ENCODE peak calls at places on chromosomes 3 and 15, in five cellular contexts. One of them, this sample, is unnamed.

GRCh38 chr3:52248816-52249547 is 3.4 kb downstream of the PPM1M start:
- DNase-seq in tibial nerve: no peak
- DNase-seq in BE2C: no peak
- DNase-seq in left ventricle myocardium inferior: peak; percentile 59
- DNase-seq in left lung: no peak
- DNase-seq in this sample: no peak

GRCh38 chr15:63634154-63634553 is 37.0 kb downstream of the FBXL22 start:
- DNase-seq in left ventricle myocardium inferior: no peak
- DNase-seq in left lung: no peak
- DNase-seq in tibial nerve: no peak
- DNase-seq in BE2C: no peak
- DNase-seq in this sample: no peak

GRCh38 chr3:143578810-143579425 is 269.4 kb downstream of the SLC9A9 start:
- DNase-seq in left ventricle myocardium inferior: no peak
- DNase-seq in BE2C: no peak
- DNase-seq in tibial nerve: no peak
- DNase-seq in left lung: no peak
- DNase-seq in this sample: no peak

GRCh38 chr3:183477801-183478456 is 49.5 kb upstream of the MCF2L2 start:
- DNase-seq in left lung: no peak
- DNase-seq in left ventricle myocardium inferior: no peak
- DNase-seq in tibial nerve: no peak
- DNase-seq in BE2C: peak; percentile 72
- DNase-seq in this sample: no peak

GRCh38 chr15:101358895-101359294 is 63.8 kb upstream of the SNRPA1 start:
- DNase-seq in left lung: no peak
- DNase-seq in left ventricle myocardium inferior: peak; percentile 56
- DNase-seq in tibial nerve: no peak
- DNase-seq in BE2C: no peak
- DNase-seq in this sample: no peak

GRCh38 chr3:112117826-112118571 is 15.0 kb downstream of the GCSAM start:
- DNase-seq in left lung: no peak
- DNase-seq in left ventricle myocardium inferior: no peak
- DNase-seq in tibial nerve: no peak
- DNase-seq in BE2C: no peak
- DNase-seq in this sample: peak; percentile 25

GRCh38 chr3:156471431-156471830 is 83.5 kb downstream of the SSR3 start:
- DNase-seq in left ventricle myocardium inferior: no peak
- DNase-seq in left lung: no peak
- DNase-seq in tibial nerve: no peak
- DNase-seq in BE2C: peak; percentile 75
- DNase-seq in this sample: no peak

GRCh38 chr3:78872195-78872594 is 895.6 kb downstream of the ROBO1 start:
- DNase-seq in BE2C: peak; percentile 40
- DNase-seq in left ventricle myocardium inferior: no peak
- DNase-seq in tibial nerve: no peak
- DNase-seq in left lung: no peak
- DNase-seq in this sample: no peak

GRCh38 chr3:170712336-170712735 is 126.5 kb upstream of the SLC7A14 start:
- DNase-seq in BE2C: no peak
- DNase-seq in left ventricle myocardium inferior: no peak
- DNase-seq in left lung: no peak
- DNase-seq in tibial nerve: no peak
- DNase-seq in this sample: no peak

GRCh38 chr3:128933213-128933921 is 53.9 kb downstream of the ACAD9 start:
- DNase-seq in tibial nerve: no peak
- DNase-seq in left ventricle myocardium inferior: no peak
- DNase-seq in BE2C: no peak
- DNase-seq in left lung: no peak
- DNase-seq in this sample: no peak

GRCh38 chr15:75727031-75727531 is 14.4 kb upstream of the CSPG4 start:
- DNase-seq in tibial nerve: no peak
- DNase-seq in left ventricle myocardium inferior: no peak
- DNase-seq in BE2C: peak; percentile 2
- DNase-seq in left lung: peak; percentile 62
- DNase-seq in this sample: no peak

GRCh38 chr3:40185029-40185695 is 124.3 kb upstream of the EIF1B start:
- DNase-seq in BE2C: no peak
- DNase-seq in left ventricle myocardium inferior: no peak
- DNase-seq in left lung: no peak
- DNase-seq in tibial nerve: no peak
- DNase-seq in this sample: no peak

GRCh38 chr3:117019082-117019713 is 309.6 kb downstream of the TUSC7 start:
- DNase-seq in tibial nerve: peak; percentile 77
- DNase-seq in BE2C: peak; percentile 83
- DNase-seq in left lung: no peak
- DNase-seq in left ventricle myocardium inferior: peak; percentile 24
- DNase-seq in this sample: peak; percentile 52

GRCh38 chr3:11480663-11481298 is 162.9 kb downstream of the VGLL4 start:
- DNase-seq in left lung: no peak
- DNase-seq in tibial nerve: no peak
- DNase-seq in BE2C: no peak
- DNase-seq in left ventricle myocardium inferior: no peak
- DNase-seq in this sample: no peak

GRCh38 chr15:71656425-71656824 is 153.9 kb upstream of the NR2E3 start:
- DNase-seq in left ventricle myocardium inferior: no peak
- DNase-seq in tibial nerve: no peak
- DNase-seq in left lung: no peak
- DNase-seq in BE2C: no peak
- DNase-seq in this sample: no peak

GRCh38 chr15:58546635-58547627 is 115.1 kb downstream of the LIPC start:
- DNase-seq in left lung: no peak
- DNase-seq in left ventricle myocardium inferior: peak; percentile 60
- DNase-seq in tibial nerve: no peak
- DNase-seq in BE2C: no peak
- DNase-seq in this sample: peak; percentile 73

GRCh38 chr3:134446800-134447199 is 39.0 kb downstream of the ANAPC13 start:
- DNase-seq in BE2C: no peak
- DNase-seq in left ventricle myocardium inferior: no peak
- DNase-seq in left lung: no peak
- DNase-seq in tibial nerve: no peak
- DNase-seq in this sample: no peak

GRCh38 chr3:82048711-82049110 is 287.3 kb upstream of the GBE1 start:
- DNase-seq in left ventricle myocardium inferior: no peak
- DNase-seq in left lung: no peak
- DNase-seq in tibial nerve: no peak
- DNase-seq in BE2C: no peak
- DNase-seq in this sample: no peak

GRCh38 chr3:129534428-129535027 is 6.1 kb downstream of the RHO start:
- DNase-seq in tibial nerve: no peak
- DNase-seq in BE2C: no peak
- DNase-seq in left lung: peak; percentile 10
- DNase-seq in left ventricle myocardium inferior: no peak
- DNase-seq in this sample: no peak

GRCh38 chr3:52982839-52983238 is 63.0 kb downstream of the SFMBT1 start:
- DNase-seq in tibial nerve: no peak
- DNase-seq in left ventricle myocardium inferior: no peak
- DNase-seq in BE2C: no peak
- DNase-seq in left lung: no peak
- DNase-seq in this sample: no peak

DNA sequence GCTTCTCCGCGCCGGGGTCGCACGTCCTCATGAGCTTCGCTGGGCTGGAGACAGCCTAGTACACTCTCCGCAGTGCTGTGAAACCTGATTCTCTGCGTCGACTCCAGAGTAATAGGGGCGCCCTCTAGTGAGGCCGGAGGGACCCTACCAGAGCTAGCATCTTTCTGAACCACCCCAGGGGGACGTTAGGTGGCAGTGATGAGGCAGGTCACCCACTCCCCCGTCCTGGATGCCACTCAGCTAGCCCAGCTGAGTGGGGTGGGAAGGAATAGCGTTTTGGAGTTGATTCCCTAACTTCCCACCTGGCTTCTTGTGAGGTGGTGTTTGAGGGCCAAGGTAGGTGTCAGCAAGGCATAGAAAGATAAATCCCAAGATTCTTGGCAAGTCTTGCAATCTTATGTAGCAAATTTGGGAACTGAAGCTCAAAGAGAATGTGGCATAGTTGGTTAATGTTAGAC is 4.0 kb downstream of the DUOXA2 start:
- DNase-seq in BE2C: peak; percentile 94
- DNase-seq in left lung: peak; percentile 83
- DNase-seq in tibial nerve: peak; percentile 86
- DNase-seq in left ventricle myocardium inferior: peak; percentile 83
- DNase-seq in this sample: peak; percentile 85
- H3K27me3 ChIP-seq in BE2C: peaks cover 22% of the 10 kb centered on the region
- H3K27me3 ChIP-seq in left lung: peaks cover 70% of the 10 kb centered on the region
- H3K27me3 ChIP-seq in tibial nerve: peaks cover 89% of the 10 kb centered on the region
- H3K27me3 ChIP-seq in left ventricle myocardium inferior: peaks cover 94% of the 10 kb centered on the region
- H3K27me3 ChIP-seq in this sample: peaks cover 6% of the 10 kb centered on the region

DNA sequence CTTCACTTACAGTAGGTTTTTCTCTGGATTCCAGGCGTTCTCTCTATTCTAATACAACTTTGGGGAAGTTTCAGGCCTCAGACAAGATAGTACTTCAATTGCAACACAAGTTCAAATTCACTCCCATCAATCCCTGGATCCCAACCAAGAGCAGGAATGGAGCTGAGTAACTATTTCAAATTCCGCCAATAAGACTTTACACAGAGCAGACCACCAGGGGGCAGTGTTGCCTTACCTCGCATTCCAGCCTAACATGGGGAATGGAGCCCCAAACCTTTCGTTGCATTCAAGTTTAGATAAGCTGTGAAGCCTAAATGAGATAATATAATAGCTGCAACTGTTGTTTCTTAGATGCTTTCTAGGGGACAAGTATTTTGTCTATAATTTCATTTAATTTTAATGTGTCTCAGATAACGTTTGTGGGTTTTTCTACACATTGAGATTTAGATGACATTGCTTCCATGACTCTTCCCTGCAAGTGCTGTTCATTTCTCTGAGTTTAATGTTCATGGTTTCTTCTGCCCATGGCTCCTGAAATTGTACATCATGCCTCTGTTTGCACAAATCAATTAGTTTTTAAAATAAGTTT is 186.7 kb downstream of the NSUN3 start:
- DNase-seq in BE2C: peak; percentile 82
- DNase-seq in tibial nerve: peak; percentile 74
- DNase-seq in left ventricle myocardium inferior: peak; percentile 31
- DNase-seq in left lung: no peak
- DNase-seq in this sample: peak; percentile 65
- H3K27me3 ChIP-seq in BE2C: no peaks in the 10 kb centered on the region
- H3K27me3 ChIP-seq in tibial nerve: no peaks in the 10 kb centered on the region
- H3K27me3 ChIP-seq in left ventricle myocardium inferior: peaks cover 48% of the 10 kb centered on the region
- H3K27me3 ChIP-seq in left lung: peaks cover 6% of the 10 kb centered on the region
- H3K27me3 ChIP-seq in this sample: no peaks in the 10 kb centered on the region

GRCh38 chr15:79282371-79283251 is at the start of gene ANKRD34C:
- DNase-seq in tibial nerve: no peak
- DNase-seq in left ventricle myocardium inferior: no peak
- DNase-seq in left lung: peak; percentile 76
- DNase-seq in BE2C: peak; percentile 47
- DNase-seq in this sample: no peak

DNA sequence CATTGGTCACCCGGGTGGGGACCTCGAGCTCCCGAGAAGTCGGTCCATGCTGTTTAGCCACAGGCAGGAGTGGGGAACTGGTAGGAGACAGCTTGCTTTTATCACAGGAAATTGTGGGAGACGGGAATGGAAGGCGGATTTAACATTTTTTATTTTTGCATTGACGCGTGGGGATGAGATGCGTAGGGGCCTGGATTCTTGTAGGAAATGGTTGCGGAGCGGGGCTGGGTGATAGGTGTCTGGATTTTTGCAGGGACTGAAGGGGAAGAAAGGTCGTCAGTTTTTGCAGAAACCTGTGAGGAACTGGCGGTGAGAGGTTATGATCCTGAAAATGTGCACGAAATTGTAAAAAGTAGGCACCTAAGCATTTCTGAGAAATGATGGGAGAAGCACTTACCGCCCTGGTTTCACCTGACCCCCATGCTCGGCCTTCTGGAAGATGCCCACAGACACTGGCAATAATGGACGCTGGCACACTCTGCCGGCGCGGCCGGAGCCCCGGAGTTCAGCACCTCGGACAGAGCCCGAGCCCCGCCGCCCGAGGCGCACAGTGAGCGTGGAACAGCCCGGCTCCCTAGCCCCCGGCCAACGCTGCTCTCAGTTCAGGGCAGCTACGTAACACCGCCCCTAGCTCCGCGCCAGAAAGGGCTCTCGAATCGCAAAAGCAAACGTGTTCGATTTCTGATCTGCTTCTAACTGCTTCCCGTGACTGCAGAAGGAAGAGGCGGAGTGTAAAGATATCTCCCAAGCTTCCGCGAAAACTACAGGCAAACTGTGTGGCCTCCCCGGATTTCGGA is 928 bp downstream of the ANKRD34C start:
- DNase-seq in left lung: peak; percentile 83
- DNase-seq in BE2C: peak; percentile 28
- DNase-seq in tibial nerve: no peak
- DNase-seq in left ventricle myocardium inferior: peak; percentile 35
- DNase-seq in this sample: peak; percentile 46
- H3K27me3 ChIP-seq in left lung: peaks cover 84% of the 10 kb centered on the region
- H3K27me3 ChIP-seq in BE2C: peaks cover 69% of the 10 kb centered on the region
- H3K27me3 ChIP-seq in tibial nerve: peaks cover 39% of the 10 kb centered on the region
- H3K27me3 ChIP-seq in left ventricle myocardium inferior: peaks cover 88% of the 10 kb centered on the region
- H3K27me3 ChIP-seq in this sample: peaks cover 10% of the 10 kb centered on the region

GRCh38 chr3:32246079-32246675 is 7.7 kb downstream of the CMTM8 start:
- DNase-seq in BE2C: no peak
- DNase-seq in left ventricle myocardium inferior: no peak
- DNase-seq in tibial nerve: no peak
- DNase-seq in left lung: no peak
- DNase-seq in this sample: no peak
- H3K27me3 ChIP-seq in BE2C: no peaks in the 10 kb centered on the region
- H3K27me3 ChIP-seq in left ventricle myocardium inferior: no peaks in the 10 kb centered on the region
- H3K27me3 ChIP-seq in tibial nerve: no peaks in the 10 kb centered on the region
- H3K27me3 ChIP-seq in left lung: no peaks in the 10 kb centered on the region
- H3K27me3 ChIP-seq in this sample: no peaks in the 10 kb centered on the region

DNA sequence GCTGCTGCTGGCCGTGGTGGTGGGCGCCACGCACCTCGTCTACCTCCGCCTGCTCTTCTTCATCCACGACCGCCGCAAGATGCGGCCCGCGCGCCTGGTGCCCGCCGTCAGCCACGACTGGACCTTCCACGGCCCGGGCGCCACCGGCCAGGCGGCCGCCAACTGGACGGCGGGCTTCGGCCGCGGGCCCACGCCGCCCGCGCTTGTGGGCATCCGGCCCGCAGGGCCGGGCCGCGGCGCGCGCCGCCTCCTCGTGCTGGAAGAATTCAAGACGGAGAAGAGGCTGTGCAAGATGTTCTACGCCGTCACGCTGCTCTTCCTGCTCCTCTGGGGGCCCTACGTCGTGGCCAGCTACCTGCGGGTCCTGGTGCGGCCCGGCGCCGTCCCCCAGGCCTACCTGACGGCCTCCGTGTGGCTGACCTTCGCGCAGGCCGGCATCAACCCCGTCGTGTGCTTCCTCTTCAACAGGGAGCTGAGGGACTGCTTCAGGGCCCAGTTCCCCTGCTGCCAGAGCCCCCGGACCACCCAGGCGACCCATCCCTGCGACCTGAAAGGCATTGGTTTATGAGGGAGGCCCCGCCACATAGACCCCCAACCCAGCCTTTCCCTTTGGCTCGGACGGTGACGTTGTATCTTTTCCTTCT is 1.1 kb downstream of the GPR27 start:
- DNase-seq in tibial nerve: no peak
- DNase-seq in BE2C: no peak
- DNase-seq in left ventricle myocardium inferior: no peak
- DNase-seq in left lung: peak; percentile 83
- DNase-seq in this sample: no peak
- H3K27me3 ChIP-seq in tibial nerve: peaks cover 44% of the 10 kb centered on the region
- H3K27me3 ChIP-seq in BE2C: peaks cover 4% of the 10 kb centered on the region
- H3K27me3 ChIP-seq in left ventricle myocardium inferior: peaks cover 53% of the 10 kb centered on the region
- H3K27me3 ChIP-seq in left lung: peaks cover 50% of the 10 kb centered on the region
- H3K27me3 ChIP-seq in this sample: peaks cover 11% of the 10 kb centered on the region

GRCh38 chr3:58238830-58239229 is 1.2 kb downstream of the ABHD6 start:
- DNase-seq in left lung: no peak
- DNase-seq in left ventricle myocardium inferior: no peak
- DNase-seq in tibial nerve: no peak
- DNase-seq in BE2C: no peak
- DNase-seq in this sample: no peak
- H3K27me3 ChIP-seq in left lung: no peaks in the 10 kb centered on the region
- H3K27me3 ChIP-seq in left ventricle myocardium inferior: no peaks in the 10 kb centered on the region
- H3K27me3 ChIP-seq in tibial nerve: no peaks in the 10 kb centered on the region
- H3K27me3 ChIP-seq in BE2C: no peaks in the 10 kb centered on the region
- H3K27me3 ChIP-seq in this sample: no peaks in the 10 kb centered on the region

GRCh38 chr3:191154827-191155226 is 44.2 kb upstream of the OSTN start:
- DNase-seq in BE2C: no peak
- DNase-seq in left lung: no peak
- DNase-seq in left ventricle myocardium inferior: no peak
- DNase-seq in tibial nerve: no peak
- DNase-seq in this sample: no peak
- H3K27me3 ChIP-seq in BE2C: no peaks in the 10 kb centered on the region
- H3K27me3 ChIP-seq in left lung: no peaks in the 10 kb centered on the region
- H3K27me3 ChIP-seq in left ventricle myocardium inferior: no peaks in the 10 kb centered on the region
- H3K27me3 ChIP-seq in tibial nerve: no peaks in the 10 kb centered on the region
- H3K27me3 ChIP-seq in this sample: no peaks in the 10 kb centered on the region